ENCODE peak calls at places on chromosome 2, in ten cellular contexts. J is ovary, P is body of pancreas, G is IMR-90, M is breast epithelium, S is tibial nerve, D is testis, U is heart left ventricle, V is A549, W is HepG2. H is an unnamed sample.

GRCh38 chr2:151886235-151886634 is 58.0 kb upstream of the ARL5A start:
- DNase-seq in J (no peak), P (no peak), G (no peak), M (no peak), S (no peak), D (no peak), U (no peak), V (no peak), W (peak; percentile 41), H (no peak)

GRCh38 chr2:203360833-203361430 is 32.7 kb downstream of the ABI2 start:
- DNase-seq in J (no peak), P (no peak), G (peak; percentile 19), M (no peak), S (no peak), D (no peak), U (peak; percentile 78), V (no peak), W (no peak), H (no peak)

GRCh38 chr2:56811401-56811800 is 627.6 kb downstream of the CCDC85A start:
- DNase-seq in J (no peak), P (no peak), G (no peak), M (no peak), S (no peak), D (no peak), U (no peak), V (no peak), W (no peak), H (no peak)

GRCh38 chr2:192886636-192887035 is 691.9 kb upstream of the TMEFF2 start:
- DNase-seq in J (no peak), P (no peak), G (no peak), M (no peak), S (no peak), D (no peak), U (no peak), V (no peak), W (no peak), H (no peak)

GRCh38 chr2:236536727-236537398 is 32.8 kb upstream of the ACKR3 start:
- DNase-seq in J (no peak), P (no peak), G (no peak), M (no peak), S (no peak), D (no peak), U (no peak), V (no peak), W (no peak), H (no peak)

GRCh38 chr2:46861916-46862315 is 53.7 kb downstream of the MCFD2 start:
- DNase-seq in J (no peak), P (no peak), G (no peak), M (no peak), S (no peak), D (no peak), U (peak; percentile 52), V (no peak), W (no peak), H (no peak)

GRCh38 chr2:152717242-152718046 is at the start of gene PRPF40A:
- DNase-seq in J (peak; percentile 98), P (peak; percentile 99), G (peak; percentile 98), M (peak; percentile 99), S (peak; percentile 98), D (peak; percentile 99), U (peak; percentile 99), V (peak; percentile 80), W (peak; percentile 97), H (peak; percentile 99)

GRCh38 chr2:96108578-96109561 is 7.5 kb downstream of the ADRA2B start:
- DNase-seq in J (no peak), P (no peak), G (no peak), M (no peak), S (no peak), D (peak; percentile 60), U (peak; percentile 77), V (no peak), W (no peak), H (no peak)

GRCh38 chr2:65715328-65715727 is 282.9 kb upstream of the SPRED2 start:
- DNase-seq in J (no peak), P (no peak), G (no peak), M (no peak), S (no peak), D (no peak), U (no peak), V (no peak), W (no peak), H (no peak)

GRCh38 chr2:233351423-233351822 is 2.9 kb upstream of the DGKD start:
- DNase-seq in J (no peak), P (no peak), G (no peak), M (no peak), S (no peak), D (no peak), U (no peak), V (no peak), W (no peak), H (no peak)

GRCh38 chr2:233350708-233351107 is 3.6 kb upstream of the DGKD start:
- DNase-seq in J (no peak), P (no peak), G (peak; percentile 90), M (no peak), S (no peak), D (no peak), U (no peak), V (peak; percentile 98), W (peak; percentile 62), H (peak; percentile 61)

GRCh38 chr2:233346930-233347329 is 7.4 kb upstream of the DGKD start:
- DNase-seq in J (no peak), P (no peak), G (no peak), M (no peak), S (no peak), D (no peak), U (no peak), V (no peak), W (no peak), H (no peak)

GRCh38 chr2:233346374-233346773 is 7.9 kb upstream of the DGKD start:
- DNase-seq in J (no peak), P (no peak), G (no peak), M (no peak), S (no peak), D (no peak), U (no peak), V (no peak), W (no peak), H (no peak)

DNA sequence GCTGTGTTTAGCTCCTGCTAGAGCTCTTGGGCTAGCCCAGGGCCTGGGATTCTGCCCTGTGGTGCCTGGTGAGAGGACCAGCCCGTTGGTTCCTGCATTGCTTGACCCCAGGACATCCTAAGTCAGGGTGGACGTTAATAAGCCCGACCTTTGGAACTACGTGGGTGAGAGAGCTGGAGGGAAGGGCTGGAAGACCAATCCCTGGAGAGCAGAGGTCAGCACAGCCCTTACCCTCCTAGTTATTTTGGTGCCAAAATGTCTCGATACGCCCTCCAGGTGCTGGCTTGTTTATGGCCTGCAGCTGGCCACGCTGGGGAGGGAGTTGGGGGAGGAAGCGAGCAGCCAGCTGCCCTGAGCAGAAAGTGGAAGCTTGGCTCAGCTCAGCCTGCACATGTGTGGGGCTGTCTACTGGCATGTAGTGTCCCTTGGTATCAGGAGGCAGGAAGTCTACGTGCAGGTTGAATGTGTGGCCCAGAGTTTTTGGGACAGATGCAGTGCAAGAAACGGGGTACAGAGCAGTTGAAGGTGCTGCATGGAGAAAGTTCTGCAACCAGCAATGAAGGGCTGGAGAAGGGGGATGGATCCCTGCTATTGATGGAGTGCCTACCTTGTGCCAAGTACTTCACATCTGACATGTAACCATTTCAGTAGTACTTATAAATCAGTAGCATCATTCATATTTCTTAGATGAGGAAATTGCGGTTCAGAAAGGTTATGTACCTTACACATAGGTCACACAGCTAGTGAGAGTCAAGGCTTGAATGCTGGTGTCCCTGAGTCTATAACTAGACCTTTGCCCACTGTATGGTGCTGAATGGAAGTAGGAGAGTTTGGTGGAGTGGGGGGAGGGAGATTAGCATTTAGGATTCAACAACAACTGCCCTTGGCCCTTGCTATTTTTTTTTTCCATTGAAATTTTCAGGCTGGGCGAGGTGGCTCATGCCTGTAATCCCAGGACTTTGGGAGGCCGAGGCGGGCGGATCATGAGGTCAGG is 5.0 kb upstream of the DGKD start:
- DNase-seq in J (no peak), P (no peak), G (peak; percentile 19), M (no peak), S (peak; percentile 44), D (peak; percentile 55), U (peak; percentile 72), V (no peak), W (peak; percentile 62), H (no peak)
- TF ChIP-seq POLR2A in J (no peak), P (no peak), G (no peak), M (no peak), S (peak; percentile 15), D (no peak), U (no peak), V (no peak), W (no peak), H (no peak)

GRCh38 chr2:108594982-108595464 is 60.8 kb downstream of the LIMS1 start:
- DNase-seq in J (no peak), P (no peak), G (peak; percentile 96), M (no peak), S (no peak), D (no peak), U (no peak), V (no peak), W (peak; percentile 64), H (no peak)
- H3K4me3 ChIP-seq in J (no peak overlapping the region), P (no peak overlapping the region), G (no peak overlapping the region), M (no peak overlapping the region), S (no peak overlapping the region), D (no peak overlapping the region), U (no peak overlapping the region), V (no peak overlapping the region), W (no peak overlapping the region), H (no peak overlapping the region)

GRCh38 chr2:199111461-199111860 is 346.3 kb downstream of the SATB2 start:
- DNase-seq in J (no peak), P (no peak), G (no peak), M (no peak), S (no peak), D (no peak), U (no peak), V (no peak), W (no peak), H (no peak)
- TF ChIP-seq POLR2A in J (no peak), P (no peak), G (no peak), M (no peak), S (no peak), D (no peak), U (no peak), V (no peak), W (no peak), H (no peak)

GRCh38 chr2:54254180-54254579 is 1.8 kb downstream of the TSPYL6 start:
- DNase-seq in J (no peak), P (no peak), G (no peak), M (no peak), S (no peak), D (no peak), U (no peak), V (no peak), W (no peak), H (no peak)

GRCh38 chr2:54259413-54260240 is 3.6 kb upstream of the TSPYL6 start:
- DNase-seq in J (no peak), P (no peak), G (peak; percentile 22), M (no peak), S (no peak), D (no peak), U (no peak), V (no peak), W (no peak), H (no peak)

GRCh38 chr2:54258171-54258570 is 2.1 kb upstream of the TSPYL6 start:
- DNase-seq in J (no peak), P (no peak), G (peak; percentile 49), M (no peak), S (no peak), D (no peak), U (no peak), V (no peak), W (no peak), H (peak; percentile 50)

GRCh38 chr2:54256091-54256694 is at the start of gene TSPYL6:
- DNase-seq in J (no peak), P (no peak), G (no peak), M (no peak), S (no peak), D (peak; percentile 70), U (no peak), V (no peak), W (no peak), H (no peak)

GRCh38 chr2:54255230-54256090 is 569 bp downstream of the TSPYL6 start:
- DNase-seq in J (no peak), P (no peak), G (no peak), M (no peak), S (no peak), D (no peak), U (no peak), V (no peak), W (no peak), H (no peak)
- H3K4me3 ChIP-seq in J (no peak overlapping the region), P (no peak overlapping the region), G (no peak overlapping the region), M (no peak overlapping the region), S (no peak overlapping the region), D (peak overlapping the region; percentile 56), U (no peak overlapping the region), V (no peak overlapping the region), W (no peak overlapping the region), H (no peak overlapping the region)

H was measured in thyroid gland.